ENCODE peak calls at places on chromosomes 4 and X, in four cellular contexts. One of them, this sample, is unnamed.

GRCh38 chrX:20159811-20160385 is 18.3 kb upstream of the EIF1AX start:
- DNase-seq in HCT116: no peak
- DNase-seq in RWPE2: no peak
- DNase-seq in BJ: no peak
- DNase-seq in this sample: no peak

GRCh38 chr4:169410839-169411770 is 140.3 kb upstream of the SH3RF1 start:
- DNase-seq in RWPE2: no peak
- DNase-seq in BJ: peak; percentile 59
- DNase-seq in HCT116: no peak
- DNase-seq in this sample: no peak

GRCh38 chrX:131987252-131987651 is 35.9 kb upstream of the STK26 start:
- DNase-seq in HCT116: no peak
- DNase-seq in RWPE2: no peak
- DNase-seq in BJ: no peak
- DNase-seq in this sample: no peak

GRCh38 chr4:42560465-42560864 is 96.4 kb downstream of the ATP8A1 start:
- DNase-seq in HCT116: no peak
- DNase-seq in RWPE2: no peak
- DNase-seq in BJ: no peak
- DNase-seq in this sample: no peak

GRCh38 chrX:48488034-48488433 is 12.0 kb downstream of the FTSJ1 start:
- DNase-seq in BJ: no peak
- DNase-seq in RWPE2: no peak
- DNase-seq in HCT116: no peak
- DNase-seq in this sample: no peak

GRCh38 chr4:176902710-176903323 is 110.1 kb upstream of the VEGFC start:
- DNase-seq in BJ: peak; percentile 85
- DNase-seq in HCT116: no peak
- DNase-seq in RWPE2: no peak
- DNase-seq in this sample: no peak

GRCh38 chr4:118826723-118827444 is 9.0 kb downstream of the SEC24D start:
- DNase-seq in BJ: no peak
- DNase-seq in RWPE2: no peak
- DNase-seq in HCT116: no peak
- DNase-seq in this sample: no peak

GRCh38 chrX:5842601-5843000 is 386.1 kb downstream of the NLGN4X start:
- DNase-seq in BJ: no peak
- DNase-seq in RWPE2: no peak
- DNase-seq in HCT116: no peak
- DNase-seq in this sample: no peak

GRCh38 chrX:154401045-154401799 is 3.0 kb downstream of the RPL10 start:
- DNase-seq in BJ: no peak
- DNase-seq in HCT116: no peak
- DNase-seq in RWPE2: no peak
- DNase-seq in this sample: no peak

GRCh38 chrX:68443155-68443868 is 10.0 kb upstream of the OPHN1 start:
- DNase-seq in HCT116: no peak
- DNase-seq in BJ: no peak
- DNase-seq in RWPE2: no peak
- DNase-seq in this sample: no peak

GRCh38 chr4:1191621-1192020 is 19.2 kb upstream of the SPON2 start:
- DNase-seq in HCT116: no peak
- DNase-seq in BJ: no peak
- DNase-seq in RWPE2: no peak
- DNase-seq in this sample: peak; percentile 44

DNA sequence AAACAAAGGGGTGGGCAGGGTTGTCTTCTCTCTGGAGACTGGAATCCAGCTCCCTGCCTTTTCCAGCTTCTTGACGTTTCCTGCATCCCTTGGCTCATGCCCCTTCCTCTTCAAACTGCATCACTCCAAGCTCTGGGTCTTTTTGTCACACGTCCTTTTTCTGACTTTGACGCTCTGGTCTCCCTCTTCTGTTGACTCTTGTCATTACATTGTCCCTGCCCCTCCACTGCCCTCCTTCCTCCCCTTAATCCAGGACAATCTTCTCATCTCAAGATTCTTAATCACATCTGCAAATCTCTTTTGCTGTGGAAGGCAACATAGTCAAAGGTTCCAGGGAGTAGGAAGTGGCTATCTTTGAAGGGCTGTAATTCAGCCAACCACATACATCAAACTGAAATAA is 178.3 kb downstream of the TMA16 start:
- DNase-seq in RWPE2: no peak
- DNase-seq in BJ: no peak
- DNase-seq in HCT116: no peak
- DNase-seq in this sample: no peak
- TF ChIP-seq CTCF in RWPE2: no peak
- TF ChIP-seq CTCF in BJ: no peak
- TF ChIP-seq CTCF in HCT116: peak; percentile 25
- TF ChIP-seq CTCF in this sample: no peak

GRCh38 chrX:85051627-85052026 is 48.0 kb downstream of the APOOL start:
- DNase-seq in BJ: no peak
- DNase-seq in RWPE2: no peak
- DNase-seq in HCT116: no peak
- DNase-seq in this sample: no peak

GRCh38 chrX:85052207-85052606 is 48.5 kb downstream of the APOOL start:
- DNase-seq in HCT116: no peak
- DNase-seq in RWPE2: no peak
- DNase-seq in BJ: no peak
- DNase-seq in this sample: no peak

GRCh38 chrX:85052636-85053343 is 49.1 kb downstream of the APOOL start:
- DNase-seq in BJ: peak; percentile 45
- DNase-seq in RWPE2: no peak
- DNase-seq in HCT116: peak; percentile 15
- DNase-seq in this sample: no peak
- TF ChIP-seq CTCF in BJ: peak; percentile 23
- TF ChIP-seq CTCF in RWPE2: peak; percentile 62
- TF ChIP-seq CTCF in HCT116: no peak
- TF ChIP-seq CTCF in this sample: peak; percentile 47

DNA sequence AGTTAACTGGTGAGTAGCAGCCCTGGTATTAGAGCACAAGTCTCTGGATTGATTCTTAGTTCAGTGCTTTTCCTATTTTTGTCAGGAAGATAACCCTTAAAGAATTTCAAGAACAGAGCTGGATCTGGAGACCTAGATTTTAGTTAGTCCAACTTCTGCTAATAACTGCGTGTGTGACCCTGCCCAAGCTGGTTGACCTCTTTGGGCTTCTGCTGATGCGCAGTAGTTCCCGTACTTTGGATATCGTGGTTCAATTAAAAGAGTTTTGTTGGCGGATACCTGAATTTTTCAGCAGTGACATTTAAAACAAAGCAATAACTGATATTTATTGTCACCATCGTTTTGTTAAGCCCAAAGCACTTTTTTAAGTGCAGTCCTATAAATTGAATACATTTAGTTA is 9.3 kb downstream of the MSMO1 start:
- DNase-seq in HCT116: no peak
- DNase-seq in BJ: no peak
- DNase-seq in RWPE2: no peak
- DNase-seq in this sample: no peak
- TF ChIP-seq CTCF in HCT116: no peak
- TF ChIP-seq CTCF in BJ: no peak
- TF ChIP-seq CTCF in RWPE2: no peak
- TF ChIP-seq CTCF in this sample: no peak

GRCh38 chrX:31287861-31288260 is 216.0 kb upstream of the FTHL17 start:
- DNase-seq in RWPE2: no peak
- DNase-seq in BJ: no peak
- DNase-seq in HCT116: no peak
- DNase-seq in this sample: no peak

GRCh38 chrX:31297881-31298280 is 226.0 kb upstream of the FTHL17 start:
- DNase-seq in BJ: no peak
- DNase-seq in HCT116: no peak
- DNase-seq in RWPE2: no peak
- DNase-seq in this sample: no peak

GRCh38 chrX:31294475-31294874 is 222.6 kb upstream of the FTHL17 start:
- DNase-seq in RWPE2: no peak
- DNase-seq in BJ: no peak
- DNase-seq in HCT116: no peak
- DNase-seq in this sample: no peak

GRCh38 chrX:31298881-31299280 is 227.0 kb upstream of the FTHL17 start:
- DNase-seq in RWPE2: no peak
- DNase-seq in BJ: no peak
- DNase-seq in HCT116: no peak
- DNase-seq in this sample: no peak

DNA sequence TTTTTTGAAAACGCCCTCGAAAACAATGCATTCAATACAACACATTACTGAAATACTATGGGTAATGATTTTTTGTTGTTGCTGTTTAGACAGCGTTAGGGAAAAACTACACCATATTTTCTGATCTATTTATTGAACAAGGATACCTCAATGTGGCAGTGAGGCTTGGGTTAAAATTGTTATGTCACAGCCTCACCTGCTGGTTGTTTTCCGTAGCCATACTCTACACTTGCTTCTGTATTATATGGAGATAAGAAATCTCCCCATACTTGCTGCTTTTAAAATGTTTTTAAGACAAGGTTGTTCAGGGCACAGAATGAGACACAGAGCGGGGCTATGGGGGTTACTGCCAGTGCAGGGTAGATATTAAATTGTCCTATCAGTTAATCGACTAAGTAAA is 221.6 kb upstream of the FTHL17 start:
- DNase-seq in BJ: no peak
- DNase-seq in RWPE2: no peak
- DNase-seq in HCT116: no peak
- DNase-seq in this sample: no peak
- TF ChIP-seq CTCF in BJ: no peak
- TF ChIP-seq CTCF in RWPE2: peak; percentile 40
- TF ChIP-seq CTCF in HCT116: no peak
- TF ChIP-seq CTCF in this sample: no peak

DNA sequence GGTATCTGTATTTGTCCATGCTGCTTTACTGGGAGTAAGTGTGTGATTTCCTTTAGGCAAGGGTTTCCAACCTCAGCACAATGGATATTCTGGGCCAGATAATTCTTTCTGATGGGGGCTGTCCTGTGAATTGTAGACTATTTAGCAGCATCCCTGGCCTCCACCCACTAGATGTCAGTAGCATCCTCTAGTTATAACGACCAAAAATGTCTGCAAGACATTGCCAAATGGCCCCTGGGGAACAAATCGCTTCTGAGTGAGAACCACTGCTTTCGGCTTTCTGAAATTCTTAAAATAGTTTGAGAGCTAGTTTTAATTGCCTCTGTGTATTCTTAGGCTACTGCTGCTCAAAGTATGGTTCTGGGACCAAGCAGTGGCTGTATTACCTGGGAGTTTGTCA is 81.2 kb upstream of the GPM6B start:
- DNase-seq in RWPE2: no peak
- DNase-seq in HCT116: no peak
- DNase-seq in BJ: no peak
- DNase-seq in this sample: no peak
- TF ChIP-seq CTCF in RWPE2: no peak
- TF ChIP-seq CTCF in HCT116: peak; percentile 40
- TF ChIP-seq CTCF in BJ: peak; percentile 21
- TF ChIP-seq CTCF in this sample: peak; percentile 43

GRCh38 chr4:153465922-153466636 is at the start of gene TMEM131L:
- DNase-seq in RWPE2: no peak
- DNase-seq in BJ: no peak
- DNase-seq in HCT116: peak; percentile 21
- DNase-seq in this sample: peak; percentile 63
- TF ChIP-seq CTCF in RWPE2: peak; percentile 8
- TF ChIP-seq CTCF in BJ: peak; percentile 29
- TF ChIP-seq CTCF in HCT116: no peak
- TF ChIP-seq CTCF in this sample: no peak

GRCh38 chr4:96879527-96879926 is 1039.6 kb downstream of the PDHA2 start:
- DNase-seq in RWPE2: no peak
- DNase-seq in BJ: no peak
- DNase-seq in HCT116: no peak
- DNase-seq in this sample: no peak
- TF ChIP-seq CTCF in RWPE2: no peak
- TF ChIP-seq CTCF in BJ: no peak
- TF ChIP-seq CTCF in HCT116: no peak
- TF ChIP-seq CTCF in this sample: no peak

This sample was measured in dorsolateral prefrontal cortex.